ENCODE peak calls at places on chromosome 2, in nine cellular contexts. C, J, D, N, S, U, F, I and X are unnamed samples.

GRCh38 chr2:9053534-9053931 is 50.0 kb upstream of the MBOAT2 start:
- DNase-seq in C (no peak), J (no peak), D (no peak), N (no peak), S (no peak), U (no peak), F (no peak), I (peak), X (peak)

GRCh38 chr2:7013761-7014160 is 96.5 kb downstream of the RNF144A start:
- DNase-seq in C (no peak), J (no peak), D (no peak), N (no peak), S (peak), U (no peak), F (no peak), I (no peak), X (no peak)

GRCh38 chr2:196696423-196697073 is 57.0 kb downstream of the CCDC150 start:
- DNase-seq in C (no peak), J (peak), D (no peak), N (peak), S (peak), U (no peak), F (no peak), I (peak), X (peak)

GRCh38 chr2:230664128-230664527 is 48.5 kb upstream of the CAB39 start:
- DNase-seq in C (peak), J (no peak), D (peak), N (no peak), S (peak), U (no peak), F (no peak), I (peak), X (no peak)

GRCh38 chr2:16719409-16719808 is 53.8 kb upstream of the CYRIA start:
- DNase-seq in C (no peak), J (no peak), D (no peak), N (no peak), S (no peak), U (no peak), F (no peak), I (no peak), X (no peak)

GRCh38 chr2:120052597-120052996 is 39.7 kb downstream of the EPB41L5 start:
- DNase-seq in C (no peak), J (no peak), D (no peak), N (no peak), S (peak), U (no peak), F (no peak), I (peak), X (peak)

GRCh38 chr2:133941666-133942065 is 312.2 kb upstream of the MGAT5 start:
- DNase-seq in C (no peak), J (no peak), D (no peak), N (no peak), S (no peak), U (no peak), F (no peak), I (no peak), X (no peak)

GRCh38 chr2:196551014-196551413 is 88.5 kb upstream of the CCDC150 start:
- DNase-seq in C (no peak), J (no peak), D (no peak), N (no peak), S (no peak), U (no peak), F (no peak), I (peak), X (no peak)

GRCh38 chr2:70986499-70987189 is 8.0 kb downstream of the TEX261 start:
- DNase-seq in C (peak), J (no peak), D (no peak), N (no peak), S (no peak), U (no peak), F (no peak), I (no peak), X (no peak)

GRCh38 chr2:8119782-8120551 is 561.9 kb upstream of the ID2 start:
- DNase-seq in C (no peak), J (no peak), D (no peak), N (no peak), S (peak), U (no peak), F (no peak), I (peak), X (no peak)

GRCh38 chr2:103526757-103527156 is 764.9 kb downstream of the TMEM182 start:
- DNase-seq in C (peak), J (no peak), D (peak), N (no peak), S (no peak), U (no peak), F (no peak), I (no peak), X (no peak)

GRCh38 chr2:225894240-225894980 is 494.9 kb downstream of the NYAP2 start:
- DNase-seq in C (no peak), J (peak), D (no peak), N (peak), S (peak), U (no peak), F (no peak), I (peak), X (peak)

GRCh38 chr2:231907765-231908164 is 18.4 kb downstream of the NPPC start:
- DNase-seq in C (no peak), J (no peak), D (peak), N (no peak), S (no peak), U (no peak), F (peak), I (no peak), X (no peak)

GRCh38 chr2:27448381-27448780 is 6.2 kb downstream of the KRTCAP3 start:
- DNase-seq in C (no peak), J (no peak), D (no peak), N (no peak), S (no peak), U (no peak), F (no peak), I (no peak), X (no peak)

GRCh38 chr2:189222440-189222839 is 42.9 kb upstream of the COL5A2 start:
- DNase-seq in C (no peak), J (no peak), D (no peak), N (peak), S (peak), U (no peak), F (no peak), I (peak), X (no peak)

GRCh38 chr2:172884336-172884735 is 148.7 kb downstream of the RAPGEF4 start:
- DNase-seq in C (no peak), J (no peak), D (no peak), N (no peak), S (no peak), U (no peak), F (no peak), I (no peak), X (no peak)

GRCh38 chr2:55014962-55015939 is 35.0 kb downstream of the RTN4 start:
- DNase-seq in C (no peak), J (peak), D (peak), N (peak), S (peak), U (no peak), F (peak), I (peak), X (peak)

GRCh38 chr2:217437289-217437688 is 565.5 kb downstream of the TNS1 start:
- DNase-seq in C (peak), J (no peak), D (no peak), N (no peak), S (peak), U (no peak), F (no peak), I (no peak), X (no peak)

GRCh38 chr2:54772110-54772509 is 48.6 kb downstream of the EML6 start:
- DNase-seq in C (no peak), J (peak), D (no peak), N (peak), S (peak), U (no peak), F (no peak), I (peak), X (peak)

GRCh38 chr2:44789446-44789845 is 152.1 kb upstream of the SIX3 start:
- DNase-seq in C (no peak), J (no peak), D (no peak), N (no peak), S (no peak), U (no peak), F (no peak), I (no peak), X (no peak)

GRCh38 chr2:230678451-230678850 is 34.2 kb upstream of the CAB39 start:
- DNase-seq in C (no peak), J (no peak), D (no peak), N (no peak), S (no peak), U (no peak), F (no peak), I (no peak), X (no peak)